ENCODE peak calls at places on chromosomes 16 and 17, in five cellular contexts. Y, H, M, D and F are unnamed samples.

GRCh38 chr17:7021993-7022778 is 664 bp upstream of the BCL6B start:
- DNase-seq in Y (peak; percentile 48), H (peak; percentile 64), M (peak; percentile 85), D (peak; percentile 41), F (no peak)

GRCh38 chr16:16083421-16084156 is 134.2 kb downstream of the ABCC1 start:
- DNase-seq in Y (no peak), D (no peak), M (no peak), H (no peak), F (no peak)

GRCh38 chr17:13365331-13365730 is 236.4 kb downstream of the HS3ST3A1 start:
- DNase-seq in M (no peak), D (no peak), Y (no peak), H (no peak), F (no peak)

GRCh38 chr17:40326014-40326831 is 17.2 kb downstream of the RARA start:
- DNase-seq in D (no peak), Y (no peak), H (no peak), M (no peak), F (peak; percentile 29)

GRCh38 chr16:23508589-23509440 is 1.5 kb downstream of the GGA2 start:
- DNase-seq in H (no peak), D (no peak), Y (no peak), M (no peak), F (no peak)

GRCh38 chr17:66412857-66413563 is 110.6 kb downstream of the PRKCA start:
- DNase-seq in Y (no peak), M (no peak), D (no peak), H (no peak), F (no peak)

GRCh38 chr16:2238396-2239230 is 2.4 kb downstream of the DNASE1L2 start:
- DNase-seq in M (peak; percentile 40), D (no peak), Y (no peak), H (peak; percentile 32), F (no peak)

GRCh38 chr16:1428511-1428910 is 2.4 kb upstream of the PERCC1 start:
- DNase-seq in M (no peak), Y (no peak), D (no peak), H (no peak), F (no peak)

GRCh38 chr17:33874617-33875060 is 380.4 kb upstream of the CCL2 start:
- DNase-seq in D (no peak), M (no peak), H (no peak), Y (no peak), F (no peak)

GRCh38 chr17:65727243-65727642 is 165.8 kb upstream of the AXIN2 start:
- DNase-seq in Y (no peak), H (no peak), D (no peak), M (no peak), F (no peak)

GRCh38 chr16:70730016-70730415 is 44.2 kb upstream of the MTSS2 start:
- DNase-seq in Y (no peak), H (no peak), M (no peak), D (no peak), F (no peak)

GRCh38 chr17:33520404-33521032 is 227.4 kb upstream of the ASIC2 start:
- DNase-seq in H (peak; percentile 75), D (no peak), M (peak; percentile 50), Y (peak; percentile 13), F (no peak)

GRCh38 chr17:54948380-54948779 is 20.1 kb downstream of the COX11 start:
- DNase-seq in Y (no peak), H (no peak), M (no peak), D (peak; percentile 95), F (peak; percentile 70)

GRCh38 chr16:71807905-71808592 is 585 bp downstream of the AP1G1 start:
- DNase-seq in Y (no peak), M (peak; percentile 23), D (peak; percentile 13), H (no peak), F (no peak)

GRCh38 chr16:31700200-31700529 is 172.5 kb downstream of the AHSP start:
- DNase-seq in M (no peak), Y (peak; percentile 80), H (no peak), D (peak; percentile 16), F (no peak)

GRCh38 chr17:80992948-80993624 is 1.4 kb downstream of the CHMP6 start:
- DNase-seq in Y (no peak), D (no peak), M (no peak), H (no peak), F (no peak)

GRCh38 chr17:77681820-77682219 is 276.7 kb upstream of the TNRC6C start:
- DNase-seq in Y (no peak), M (no peak), D (peak; percentile 27), H (no peak), F (no peak)

GRCh38 chr17:29642171-29642611 is 19.5 kb upstream of the CORO6 start:
- DNase-seq in D (no peak), M (no peak), H (no peak), Y (no peak), F (no peak)

GRCh38 chr17:31593806-31594205 is 202.3 kb downstream of the RAB11FIP4 start:
- DNase-seq in Y (no peak), D (peak; percentile 94), M (no peak), H (no peak), F (no peak)

GRCh38 chr16:27226976-27227705 is 23.8 kb downstream of the KDM8 start:
- DNase-seq in H (no peak), D (no peak), Y (no peak), M (peak; percentile 33), F (no peak)

GRCh38 chr16:17970816-17971291 is 365.7 kb downstream of the NPIPA8 start:
- DNase-seq in H (no peak), D (no peak), Y (no peak), M (no peak), F (no peak)

GRCh38 chr16:85587763-85588474 is 25.2 kb upstream of the GSE1 start:
- DNase-seq in Y (no peak), D (no peak), M (no peak), H (no peak), F (no peak)

GRCh38 chr16:58197314-58198012 is 443 bp downstream of the CSNK2A2 start:
- DNase-seq in Y (no peak), H (peak; percentile 23), D (no peak), M (peak; percentile 26), F (no peak)

GRCh38 chr16:11757671-11758545 is 15.3 kb upstream of the TXNDC11 start:
- DNase-seq in H (peak; percentile 47), D (no peak), Y (no peak), M (no peak), F (no peak)

GRCh38 chr17:73122953-73123605 is 30.6 kb upstream of the SLC39A11 start:
- DNase-seq in M (no peak), H (no peak), D (no peak), Y (no peak), F (no peak)

GRCh38 chr17:41029633-41030245 is at the start of gene KRTAP1-4:
- DNase-seq in D (no peak), H (no peak), Y (no peak), M (peak; percentile 22), F (no peak)

GRCh38 chr17:73546770-73547345 is 97.4 kb downstream of the SDK2 start:
- DNase-seq in M (no peak), H (peak; percentile 52), D (peak; percentile 4), Y (no peak), F (peak; percentile 6)

GRCh38 chr17:82240506-82241182 is 11.8 kb downstream of the SLC16A3 start:
- DNase-seq in D (no peak), H (no peak), Y (no peak), M (peak; percentile 39), F (no peak)

GRCh38 chr17:59427425-59427921 is 96.0 kb downstream of the YPEL2 start:
- DNase-seq in H (no peak), M (no peak), D (peak; percentile 74), Y (peak; percentile 20), F (no peak)

GRCh38 chr16:88803264-88803987 is at the start of gene CDT1:
- DNase-seq in H (peak; percentile 94), Y (peak; percentile 43), D (peak; percentile 69), M (peak; percentile 92), F (no peak)

GRCh38 chr16:64132686-64133085 is 989.2 kb downstream of the CDH11 start:
- DNase-seq in H (no peak), D (no peak), M (no peak), Y (no peak), F (no peak)

GRCh38 chr17:77537566-77537965 is 396.8 kb downstream of the SEC14L1 start:
- DNase-seq in Y (no peak), H (no peak), D (no peak), M (no peak), F (no peak)

GRCh38 chr16:27235938-27236245 is 32.6 kb downstream of the KDM8 start:
- DNase-seq in M (peak; percentile 26), H (no peak), Y (no peak), D (no peak), F (no peak)

GRCh38 chr17:8140413-8141029 is 11.7 kb downstream of the PER1 start:
- DNase-seq in Y (no peak), M (peak; percentile 47), D (no peak), H (no peak), F (no peak)

GRCh38 chr17:75430159-75430748 is 24.8 kb upstream of the GRB2 start:
- DNase-seq in H (peak; percentile 92), M (no peak), D (no peak), Y (no peak), F (peak; percentile 75)

GRCh38 chr17:2028737-2029136 is 1.2 kb upstream of the DPH1 start:
- DNase-seq in H (no peak), Y (no peak), M (no peak), D (no peak), F (no peak)

GRCh38 chr17:16199093-16199492 is 16.2 kb downstream of the NCOR1 start:
- DNase-seq in M (no peak), D (no peak), Y (no peak), H (no peak), F (no peak)

GRCh38 chr17:41057547-41057946 is 2.4 kb downstream of the KRTAP2-3 start:
- DNase-seq in H (no peak), Y (no peak), M (no peak), D (no peak), F (no peak)